ENCODE peak calls at places on chromosomes 12 and 14, in four cellular contexts. N, Q, I and E are unnamed samples.

GRCh38 chr12:3333583-3333982 is 157.4 kb upstream of the PRMT8 start:
- DNase-seq in N (no peak), Q (peak; percentile 37), I (no peak), E (no peak)

GRCh38 chr12:52147367-52147972 is 44.3 kb downstream of the KRT80 start:
- DNase-seq in N (peak; percentile 95), Q (no peak), I (peak; percentile 97), E (no peak)

GRCh38 chr12:111178194-111179081 is 190.5 kb downstream of the PHETA1 start:
- DNase-seq in N (no peak), Q (no peak), I (no peak), E (no peak)

GRCh38 chr12:27828196-27828595 is 48.2 kb upstream of the MANSC4 start:
- DNase-seq in N (no peak), Q (no peak), I (no peak), E (no peak)

GRCh38 chr14:72638021-72638420 is 255.9 kb downstream of the DPF3 start:
- DNase-seq in N (no peak), Q (no peak), I (no peak), E (no peak)

GRCh38 chr14:77045570-77045890 is 17.0 kb upstream of the IRF2BPL start:
- DNase-seq in N (peak; percentile 79), Q (no peak), I (no peak), E (no peak)

GRCh38 chr12:59689776-59690175 is 93.9 kb downstream of the SLC16A7 start:
- DNase-seq in N (no peak), Q (no peak), I (no peak), E (no peak)

GRCh38 chr14:103927566-103927965 is 690 bp upstream of the TDRD9 start:
- DNase-seq in N (no peak), Q (no peak), I (peak; percentile 33), E (no peak)

GRCh38 chr14:100393906-100394732 is 71.0 kb downstream of the SLC25A47 start:
- DNase-seq in N (no peak), Q (no peak), I (no peak), E (no peak)

DNA sequence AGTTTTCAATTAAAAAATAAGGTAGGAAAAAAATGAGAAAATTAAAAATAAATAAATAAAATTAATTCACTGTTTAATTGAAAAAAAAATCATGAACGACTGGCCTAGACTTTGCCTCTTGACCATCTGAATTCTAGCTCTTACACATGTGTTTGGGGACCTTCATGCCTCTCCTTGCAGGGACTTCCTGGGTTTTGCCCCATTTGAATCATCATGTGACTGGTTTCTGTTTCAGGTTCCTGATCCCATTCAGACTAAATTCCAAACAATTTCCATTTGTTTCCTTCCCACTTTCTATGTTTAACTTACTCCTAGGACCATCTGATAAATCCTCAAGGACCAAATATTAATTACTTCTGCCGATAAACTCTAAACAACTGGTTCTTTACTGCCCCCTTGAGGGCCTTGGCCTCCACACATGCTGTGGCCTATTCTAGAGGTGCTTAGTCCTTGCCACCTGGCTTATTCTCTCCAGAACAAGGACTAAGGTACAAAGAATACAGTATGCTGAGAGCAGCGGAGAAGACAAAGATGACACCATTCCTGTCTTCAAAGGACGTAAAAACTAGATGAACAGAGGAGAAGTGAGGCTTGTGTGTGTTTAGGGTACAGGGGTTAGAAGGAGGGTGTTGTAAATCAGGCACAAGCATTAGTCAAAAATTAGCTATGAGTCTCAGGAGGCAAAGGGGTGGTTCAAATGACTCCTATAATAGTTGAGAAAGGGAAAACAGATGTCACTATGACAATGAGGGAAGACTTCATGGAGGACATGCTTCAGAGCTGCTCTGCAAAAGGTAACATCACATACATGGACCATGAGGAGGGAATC is 125.8 kb upstream of the AVPR1A start:
- DNase-seq in N (no peak), Q (peak; percentile 39), I (no peak), E (peak; percentile 6)
- TF ChIP-seq CTCF in N (peak; percentile 7), Q (peak; percentile 81), I (peak; percentile 48), E (peak; percentile 47)

DNA sequence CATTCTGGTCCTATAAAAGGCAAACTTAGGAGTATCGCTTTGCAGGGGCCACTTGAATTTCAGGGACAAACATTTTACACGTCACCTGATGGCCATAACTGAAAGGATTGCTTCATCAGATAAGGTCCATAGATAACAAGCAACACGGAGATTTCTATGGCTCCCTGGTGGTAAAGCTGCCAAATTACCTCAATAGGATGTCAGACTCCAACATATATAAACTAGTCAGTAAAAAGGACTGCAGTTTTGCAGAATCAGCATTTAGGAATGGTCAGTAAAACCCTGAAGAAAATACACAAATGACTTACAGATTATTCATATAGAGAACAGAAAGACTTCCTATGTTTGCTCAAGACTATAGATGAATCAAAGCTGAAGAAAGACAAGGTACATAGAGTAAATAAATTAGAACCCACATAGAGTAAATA is 66.1 kb upstream of the GRIP1 start:
- DNase-seq in N (no peak), Q (no peak), I (no peak), E (no peak)
- TF ChIP-seq CTCF in N (no peak), Q (peak; percentile 23), I (no peak), E (no peak)

GRCh38 chr12:89769483-89769818 is 60.8 kb upstream of the ATP2B1 start:
- DNase-seq in N (no peak), Q (no peak), I (no peak), E (no peak)
- TF ChIP-seq CTCF in N (no peak), Q (no peak), I (no peak), E (no peak)

DNA sequence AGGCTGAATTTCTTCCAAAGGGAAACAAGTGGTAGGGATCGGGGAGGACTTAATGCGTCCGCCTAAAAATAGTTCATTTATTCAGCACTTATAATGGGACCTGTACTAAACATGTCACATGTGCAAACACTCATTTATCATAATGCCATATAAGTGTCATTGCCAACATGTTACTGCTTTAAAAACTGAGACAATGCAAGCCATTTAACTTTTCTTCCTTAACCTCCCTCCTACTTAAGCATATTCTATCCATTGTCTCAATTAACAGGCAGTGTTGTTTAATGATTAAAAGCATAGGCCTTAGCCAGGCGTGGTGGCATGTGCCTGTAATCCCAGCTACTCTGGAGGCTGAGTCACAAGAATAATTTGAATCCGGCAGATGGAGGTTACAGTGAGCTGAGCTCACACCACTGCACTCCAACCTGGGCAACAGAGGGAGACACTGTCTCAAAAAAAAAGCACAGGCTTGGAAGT is 13.5 kb upstream of the SCFD1 start:
- DNase-seq in N (no peak), Q (no peak), I (no peak), E (no peak)
- TF ChIP-seq CTCF in N (no peak), Q (no peak), I (no peak), E (no peak)

DNA sequence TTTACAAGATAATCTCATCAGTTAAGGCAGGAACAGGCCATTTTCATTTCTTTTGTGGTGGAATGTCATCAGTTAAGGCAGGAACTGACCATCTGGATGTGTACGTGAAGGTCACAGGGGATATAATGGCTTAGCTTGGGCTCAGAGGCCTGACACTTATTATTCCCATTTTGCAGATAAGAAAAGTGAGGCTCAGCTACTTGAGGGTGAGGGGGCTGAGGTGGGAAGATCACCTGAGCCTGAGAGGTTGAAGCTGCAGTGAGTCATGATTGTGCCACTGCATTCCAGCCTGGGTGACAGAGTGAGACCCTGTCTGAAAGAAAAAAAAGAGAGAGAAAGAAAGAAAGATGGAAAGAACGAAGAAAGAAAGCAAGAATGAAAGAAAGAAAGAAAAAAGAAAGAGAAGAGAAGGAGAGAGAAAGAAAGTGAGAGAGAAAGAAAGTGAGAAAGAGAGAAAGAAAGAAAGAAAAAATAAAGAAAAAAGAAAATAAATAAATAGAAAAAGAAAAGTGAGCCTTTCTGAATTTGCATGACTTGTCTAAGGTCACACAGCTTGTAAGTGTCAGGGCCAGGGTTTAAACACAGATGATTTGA is 142.0 kb downstream of the TMEM30B start:
- DNase-seq in N (no peak), Q (no peak), I (no peak), E (no peak)
- TF ChIP-seq CTCF in N (no peak), Q (no peak), I (no peak), E (no peak)